ENCODE peak calls at places on chromosomes 1 and 21, in seven cellular contexts. Y, C, P, W, S, E and B are unnamed samples.

GRCh38 chr1:156684227-156684782 is 7.1 kb upstream of the NES start:
- ATAC-seq in Y (no peak), C (no peak), P (peak; percentile 93), W (no peak), S (peak; percentile 80), E (no peak), B (no peak)

GRCh38 chr1:31214316-31215082 is 25.2 kb downstream of the NKAIN1 start:
- ATAC-seq in Y (no peak), C (no peak), P (no peak), W (no peak), S (no peak), E (no peak), B (peak; percentile 17)

GRCh38 chr1:28779751-28780150 is 32.2 kb upstream of the OPRD1 start:
- ATAC-seq in Y (no peak), C (no peak), P (no peak), W (no peak), S (no peak), E (no peak), B (no peak)

GRCh38 chr1:151833172-151833571 is 1.6 kb upstream of the RORC start:
- ATAC-seq in Y (no peak), C (no peak), P (no peak), W (no peak), S (no peak), E (no peak), B (no peak)

GRCh38 chr1:243447342-243447741 is 191.5 kb downstream of the SDCCAG8 start:
- ATAC-seq in Y (peak; percentile 68), C (no peak), P (no peak), W (no peak), S (no peak), E (peak; percentile 59), B (no peak)

GRCh38 chr21:41426656-41427311 is 745 bp downstream of the MX1 start:
- ATAC-seq in Y (no peak), C (peak; percentile 26), P (no peak), W (peak; percentile 47), S (peak; percentile 2), E (peak; percentile 41), B (peak; percentile 32)

GRCh38 chr21:35179990-35180557 is 131.0 kb upstream of the RUNX1 start:
- ATAC-seq in Y (no peak), C (no peak), P (peak; percentile 71), W (no peak), S (no peak), E (peak; percentile 65), B (no peak)

GRCh38 chr1:186541003-186541402 is 80.1 kb upstream of the PDC start:
- ATAC-seq in Y (no peak), C (no peak), P (no peak), W (no peak), S (no peak), E (no peak), B (no peak)

GRCh38 chr1:231550448-231550781 is 21.9 kb downstream of the TSNAX start:
- ATAC-seq in Y (no peak), C (no peak), P (no peak), W (no peak), S (peak; percentile 70), E (no peak), B (peak; percentile 89)

GRCh38 chr1:221776495-221777413 is 34.9 kb upstream of the DUSP10 start:
- ATAC-seq in Y (no peak), C (no peak), P (peak; percentile 74), W (no peak), S (peak; percentile 34), E (peak; percentile 9), B (no peak)

GRCh38 chr1:43197343-43198127 is 25.4 kb downstream of the CFAP57 start:
- ATAC-seq in Y (no peak), C (no peak), P (no peak), W (no peak), S (no peak), E (no peak), B (peak; percentile 45)

GRCh38 chr1:234997201-234998173 is 131.2 kb downstream of the TOMM20 start:
- ATAC-seq in Y (no peak), C (peak; percentile 93), P (no peak), W (peak; percentile 95), S (no peak), E (peak; percentile 89), B (peak; percentile 93)